ENCODE peak calls at places on chromosomes 5 and 9, in four cellular contexts. N is hepatocyte, U is OCI-LY7, O is GM23248. C is an unnamed sample.

GRCh38 chr9:123338710-123339665 is 17.0 kb upstream of the CRB2 start:
- DNase-seq in N (no peak), U (peak; percentile 89), O (no peak), C (no peak)

GRCh38 chr5:132026516-132027008 is 15.1 kb upstream of the ACSL6 start:
- DNase-seq in N (no peak), U (no peak), O (no peak), C (no peak)

GRCh38 chr9:96061293-96061987 is 185.9 kb downstream of the ERCC6L2 start:
- DNase-seq in N (peak; percentile 65), U (no peak), O (peak; percentile 49), C (peak; percentile 10)

GRCh38 chr5:62977641-62978040 is 399.0 kb downstream of the LRRC70 start:
- DNase-seq in N (no peak), U (no peak), O (no peak), C (no peak)

GRCh38 chr9:129176786-129177442 is 1.1 kb downstream of the IER5L start:
- DNase-seq in N (peak; percentile 57), U (peak; percentile 36), O (peak; percentile 71), C (no peak)

GRCh38 chr9:68793605-68794343 is 88.7 kb downstream of the PIP5K1B start:
- DNase-seq in N (no peak), U (no peak), O (no peak), C (no peak)

GRCh38 chr9:124852829-124853531 is at the start of gene WDR38:
- DNase-seq in N (peak; percentile 89), U (peak; percentile 76), O (peak; percentile 87), C (peak; percentile 78)

GRCh38 chr9:33289501-33289900 is 815 bp upstream of the NFX1 start:
- DNase-seq in N (peak; percentile 34), U (no peak), O (peak; percentile 43), C (no peak)

GRCh38 chr5:86623785-86624483 is 6.2 kb downstream of the COX7C start:
- DNase-seq in N (no peak), U (no peak), O (no peak), C (no peak)

GRCh38 chr9:27626629-27627564 is 53.6 kb upstream of the C9orf72 start:
- DNase-seq in N (no peak), U (no peak), O (no peak), C (no peak)

GRCh38 chr5:62286834-62287611 is 19.0 kb upstream of the KIF2A start:
- DNase-seq in N (no peak), U (no peak), O (no peak), C (no peak)

GRCh38 chr5:68368686-68369359 is 153.3 kb downstream of the PIK3R1 start:
- DNase-seq in N (no peak), U (no peak), O (peak; percentile 35), C (no peak)

GRCh38 chr5:150172147-150172546 is 5.6 kb downstream of the CDX1 start:
- DNase-seq in N (no peak), U (no peak), O (peak; percentile 51), C (no peak)

GRCh38 chr5:107553063-107553676 is 117.6 kb downstream of the EFNA5 start:
- DNase-seq in N (no peak), U (no peak), O (peak; percentile 52), C (no peak)

GRCh38 chr9:31153250-31153840 is 1231.1 kb upstream of the ACO1 start:
- DNase-seq in N (no peak), U (no peak), O (no peak), C (no peak)

GRCh38 chr9:79809931-79810330 is 238.2 kb downstream of the TLE4 start:
- DNase-seq in N (no peak), U (no peak), O (peak; percentile 71), C (no peak)

GRCh38 chr5:121967187-121967586 is 5.4 kb downstream of the SRFBP1 start:
- DNase-seq in N (no peak), U (no peak), O (peak; percentile 66), C (no peak)

GRCh38 chr9:128818839-128819715 is 777 bp downstream of the ENDOG start:
- DNase-seq in N (peak; percentile 62), U (peak; percentile 62), O (peak; percentile 57), C (no peak)

GRCh38 chr5:392431-392988 is 50.5 kb upstream of the EXOC3 start:
- DNase-seq in N (peak; percentile 20), U (peak; percentile 18), O (peak; percentile 46), C (peak; percentile 8)

GRCh38 chr9:127963359-127964064 is 17.3 kb downstream of the EEIG1 start:
- DNase-seq in N (no peak), U (no peak), O (no peak), C (no peak)

GRCh38 chr5:34474573-34475021 is 181.5 kb upstream of the RAI14 start:
- DNase-seq in N (peak; percentile 66), U (peak; percentile 49), O (peak; percentile 67), C (peak; percentile 38)

DNA sequence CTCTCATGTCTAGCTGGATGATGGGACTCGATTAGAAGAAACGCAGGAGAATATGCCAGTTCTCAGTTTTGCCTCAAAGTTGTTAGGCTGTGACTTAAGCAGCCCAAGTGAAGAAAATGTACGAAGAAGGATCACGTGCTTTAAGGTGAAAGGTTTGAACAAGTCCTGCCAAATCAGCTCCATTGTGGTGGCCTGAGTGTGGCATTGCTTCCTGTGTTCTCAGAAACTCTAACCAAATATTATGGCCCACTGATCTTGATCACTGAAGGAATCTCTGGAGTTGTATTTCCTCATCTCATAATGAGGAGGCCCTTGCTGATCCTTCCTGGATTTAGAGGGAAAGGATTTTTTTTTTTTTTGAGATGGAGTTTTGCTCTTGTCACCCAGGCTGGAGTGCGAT is 44.0 kb downstream of the OTULIN start:
- DNase-seq in N (no peak), U (no peak), O (no peak), C (no peak)
- TF ChIP-seq EZH2phosphoT487 in N (no peak), U (no peak), O (no peak), C (no peak)

DNA sequence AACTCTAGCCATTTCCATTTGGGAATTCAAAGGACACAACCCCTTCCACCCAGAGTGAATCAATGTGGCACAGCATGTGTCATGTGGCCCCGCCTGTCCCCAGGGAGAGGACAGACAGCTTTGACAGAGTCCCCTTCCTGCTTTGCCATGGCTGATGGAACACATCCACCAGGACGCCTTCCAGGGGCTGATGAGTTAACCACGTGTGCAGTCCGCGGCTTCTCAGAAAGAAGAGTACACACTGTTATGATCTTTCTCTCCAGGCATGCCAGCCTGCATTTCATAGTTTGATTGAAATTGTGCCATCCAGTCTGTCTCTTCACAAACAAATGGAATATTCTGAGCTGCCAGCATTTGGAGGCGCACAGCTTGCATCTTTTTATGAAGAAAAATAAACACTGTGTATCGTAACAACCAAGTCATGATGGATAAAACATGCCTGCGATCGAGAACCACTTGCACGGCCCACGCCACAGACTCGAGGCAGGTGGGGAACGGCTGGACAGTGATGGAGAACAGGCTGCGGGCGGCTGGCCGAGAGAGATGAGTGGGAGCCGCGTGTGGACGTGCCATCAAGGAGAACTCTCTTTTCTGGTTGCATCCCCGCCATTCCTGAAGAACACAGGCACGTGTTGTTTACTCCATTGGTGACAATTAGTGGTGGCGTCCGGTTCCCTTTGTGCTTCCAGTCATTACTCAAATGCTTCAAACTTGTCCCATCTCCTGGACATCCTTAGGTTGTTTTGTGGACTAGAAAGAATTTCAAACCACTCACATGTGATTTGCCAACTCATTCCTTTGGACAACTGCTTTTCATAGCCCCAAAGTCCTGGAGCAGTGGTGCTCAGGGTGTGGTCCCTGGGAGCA is 220.2 kb downstream of the AGTPBP1 start:
- DNase-seq in N (no peak), U (no peak), O (peak; percentile 63), C (no peak)
- TF ChIP-seq EZH2phosphoT487 in N (no peak), U (no peak), O (no peak), C (no peak)

DNA sequence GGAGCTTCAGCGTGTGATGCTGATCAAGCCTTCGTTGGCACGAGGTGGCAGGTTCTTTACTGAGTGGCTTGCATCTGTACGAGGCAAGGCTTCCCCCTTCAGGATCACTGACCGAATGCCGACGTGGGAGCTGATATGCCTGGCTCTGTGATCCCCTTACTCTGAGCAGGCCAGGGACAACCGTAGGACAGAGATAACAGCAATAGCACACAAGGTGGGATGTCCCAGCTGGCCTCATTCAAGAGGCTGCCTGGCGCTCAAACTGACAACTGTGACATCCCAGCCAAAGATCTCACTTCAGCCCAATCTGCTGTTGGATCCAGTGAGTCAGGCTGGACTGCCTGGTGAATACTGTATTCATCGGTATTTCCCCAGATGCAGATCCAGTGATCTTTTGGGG is 199.4 kb upstream of the PANK3 start:
- DNase-seq in N (no peak), U (no peak), O (no peak), C (no peak)
- TF ChIP-seq EZH2phosphoT487 in N (no peak), U (no peak), O (no peak), C (no peak)

DNA sequence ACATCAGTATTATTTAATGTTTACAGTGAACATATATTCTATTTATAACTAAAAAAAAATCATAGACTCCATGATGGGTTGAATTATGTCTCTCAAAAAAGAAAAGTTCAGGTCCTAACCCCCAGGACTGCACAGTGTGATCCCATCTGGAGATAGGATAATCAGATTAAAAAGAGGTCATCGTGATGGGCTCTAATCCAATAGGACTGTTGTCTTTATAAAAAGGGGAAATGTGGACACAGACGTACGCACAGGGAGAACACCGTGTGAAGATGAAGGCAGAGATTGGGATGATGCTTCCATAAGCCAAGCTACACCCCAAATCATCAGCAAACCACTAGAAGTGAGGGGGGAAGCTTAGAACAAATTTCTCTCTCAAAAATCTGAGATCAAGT is 221.4 kb downstream of the SNX18 start:
- DNase-seq in N (no peak), U (no peak), O (no peak), C (no peak)
- TF ChIP-seq EZH2phosphoT487 in N (no peak), U (no peak), O (no peak), C (no peak)

DNA sequence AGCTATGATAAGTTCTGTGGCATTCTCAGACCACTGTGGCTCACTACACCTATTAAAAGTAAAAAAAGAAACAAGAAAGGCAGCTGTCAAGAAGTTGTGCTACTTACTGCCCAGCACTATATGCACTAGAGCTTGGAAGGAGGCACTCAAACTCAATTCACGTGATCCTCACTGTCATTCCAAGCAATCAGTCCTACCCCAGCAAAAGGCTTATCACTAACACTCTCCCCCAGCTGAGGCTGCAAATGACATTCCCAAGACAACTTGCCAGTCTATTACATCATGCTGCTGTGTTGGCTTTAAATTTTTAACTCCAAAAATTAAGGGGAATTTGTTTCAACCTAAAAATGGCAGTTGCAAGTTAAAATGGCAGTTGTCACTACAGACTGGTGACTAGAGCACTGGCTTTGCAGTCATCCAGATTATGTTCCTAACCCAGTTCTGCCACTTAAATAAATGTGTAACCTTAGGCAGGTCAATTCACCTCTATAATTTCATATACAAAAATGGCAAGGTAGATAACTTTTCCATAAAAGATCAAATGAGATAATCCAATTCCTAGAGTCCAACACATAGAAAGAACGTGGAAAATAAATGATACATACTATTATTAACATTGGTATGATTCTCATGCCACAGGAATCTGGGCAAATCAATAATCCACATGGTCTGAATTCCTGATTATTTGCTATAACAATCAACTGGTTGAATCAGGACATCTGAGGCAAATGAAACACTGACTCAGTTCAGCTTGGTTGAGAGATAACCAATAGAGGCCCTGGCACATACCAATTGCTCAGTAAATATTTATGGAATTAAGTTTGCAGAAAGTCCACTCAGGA is 52.4 kb downstream of the FBXW11 start:
- DNase-seq in N (peak; percentile 22), U (no peak), O (peak; percentile 76), C (peak; percentile 54)
- TF ChIP-seq EZH2phosphoT487 in N (no peak), U (no peak), O (no peak), C (no peak)

DNA sequence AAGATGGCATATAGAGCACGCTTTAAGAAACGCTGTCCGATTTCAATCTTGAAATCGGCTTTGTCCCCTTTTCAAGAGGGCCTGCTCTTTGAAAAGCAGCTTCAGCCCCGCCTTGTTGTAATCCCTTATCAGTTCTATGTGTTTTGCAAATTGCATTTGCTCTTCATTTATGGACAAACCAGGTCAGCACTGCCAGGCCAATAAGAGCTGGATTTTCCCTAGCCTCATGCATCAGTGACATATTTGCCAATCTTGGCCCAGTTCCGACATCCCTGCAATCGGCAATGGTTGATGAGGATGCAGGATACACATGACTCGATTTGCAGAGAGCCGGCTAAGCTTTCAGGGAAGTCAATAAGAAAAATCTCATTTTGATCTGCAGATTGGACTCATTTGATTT is 529.1 kb upstream of the CLINT1 start:
- DNase-seq in N (no peak), U (no peak), O (no peak), C (no peak)
- TF ChIP-seq EZH2phosphoT487 in N (no peak), U (no peak), O (no peak), C (no peak)